ENCODE peak calls at places on chromosomes 13 and 19, in four cellular contexts. R is right lobe of liver, D is foreskin fibroblast, C is suprapubic skin. L is an unnamed sample.

GRCh38 chr13:96191367-96191766 is 101.5 kb downstream of the HS6ST3 start:
- DNase-seq in R (no peak), D (no peak), C (no peak), L (no peak)

GRCh38 chr13:41919031-41919740 is 41.7 kb downstream of the VWA8 start:
- DNase-seq in R (no peak), D (peak), C (no peak), L (peak)

GRCh38 chr13:42066542-42066941 is 18.1 kb downstream of the DGKH start:
- DNase-seq in R (no peak), D (peak), C (no peak), L (no peak)

GRCh38 chr19:29665215-29665825 is at the start of gene PLEKHF1:
- DNase-seq in R (peak), D (peak), C (peak), L (peak)

GRCh38 chr13:25871389-25872125 is 180.3 kb downstream of the SHISA2 start:
- DNase-seq in R (no peak), D (no peak), C (no peak), L (no peak)

GRCh38 chr13:49214917-49215376 is 5.2 kb upstream of the MLNR start:
- DNase-seq in R (peak), D (peak), C (no peak), L (peak)

GRCh38 chr19:31356587-31357314 is 7.5 kb upstream of the TSHZ3 start:
- DNase-seq in R (no peak), D (no peak), C (no peak), L (peak)

GRCh38 chr19:42233638-42234292 is 8.6 kb downstream of the GSK3A start:
- DNase-seq in R (no peak), D (no peak), C (no peak), L (no peak)

GRCh38 chr13:30714629-30715028 is 20.7 kb upstream of the ALOX5AP start:
- DNase-seq in R (no peak), D (no peak), C (no peak), L (no peak)

GRCh38 chr19:926595-927043 is 784 bp downstream of the ARID3A start:
- DNase-seq in R (peak), D (peak), C (no peak), L (peak)

GRCh38 chr13:94710881-94711560 is 1.3 kb downstream of the SOX21 start:
- DNase-seq in R (no peak), D (peak), C (no peak), L (no peak)

GRCh38 chr13:46164661-46165060 is 17.3 kb downstream of the LCP1 start:
- DNase-seq in R (no peak), D (no peak), C (no peak), L (no peak)

GRCh38 chr13:48333976-48334375 is 30.4 kb downstream of the RB1 start:
- DNase-seq in R (no peak), D (peak), C (no peak), L (no peak)

GRCh38 chr13:75685239-75685697 is 49.1 kb downstream of the LMO7 start:
- DNase-seq in R (no peak), D (peak), C (no peak), L (no peak)

GRCh38 chr19:11381535-11382369 is 2.4 kb downstream of the EPOR start:
- DNase-seq in R (peak), D (peak), C (peak), L (peak)

GRCh38 chr13:22173605-22174004 is 502.7 kb downstream of the FGF9 start:
- DNase-seq in R (no peak), D (peak), C (no peak), L (no peak)

GRCh38 chr19:28420731-28421550 is 792.0 kb downstream of the UQCRFS1 start:
- DNase-seq in R (no peak), D (no peak), C (no peak), L (no peak)

GRCh38 chr13:64551755-64552154 is 2678.4 kb downstream of the PCDH9 start:
- DNase-seq in R (no peak), D (peak), C (no peak), L (no peak)

GRCh38 chr13:70784590-70784989 is 676.3 kb upstream of the KLHL1 start:
- DNase-seq in R (no peak), D (no peak), C (no peak), L (no peak)

GRCh38 chr13:80342541-80343371 is 1.8 kb upstream of the SPRY2 start:
- DNase-seq in R (peak), D (peak), C (peak), L (peak)

GRCh38 chr19:14467391-14467790 is 7.8 kb downstream of the PTGER1 start:
- DNase-seq in R (no peak), D (no peak), C (no peak), L (no peak)

GRCh38 chr19:10295305-10295846 is 5.6 kb downstream of the ICAM5 start:
- DNase-seq in R (no peak), D (peak), C (no peak), L (no peak)

GRCh38 chr13:95756072-95756471 is 79.1 kb downstream of the DNAJC3 start:
- DNase-seq in R (no peak), D (no peak), C (no peak), L (no peak)

GRCh38 chr13:27367570-27367969 is 56.8 kb upstream of the GTF3A start:
- DNase-seq in R (peak), D (no peak), C (no peak), L (no peak)

DNA sequence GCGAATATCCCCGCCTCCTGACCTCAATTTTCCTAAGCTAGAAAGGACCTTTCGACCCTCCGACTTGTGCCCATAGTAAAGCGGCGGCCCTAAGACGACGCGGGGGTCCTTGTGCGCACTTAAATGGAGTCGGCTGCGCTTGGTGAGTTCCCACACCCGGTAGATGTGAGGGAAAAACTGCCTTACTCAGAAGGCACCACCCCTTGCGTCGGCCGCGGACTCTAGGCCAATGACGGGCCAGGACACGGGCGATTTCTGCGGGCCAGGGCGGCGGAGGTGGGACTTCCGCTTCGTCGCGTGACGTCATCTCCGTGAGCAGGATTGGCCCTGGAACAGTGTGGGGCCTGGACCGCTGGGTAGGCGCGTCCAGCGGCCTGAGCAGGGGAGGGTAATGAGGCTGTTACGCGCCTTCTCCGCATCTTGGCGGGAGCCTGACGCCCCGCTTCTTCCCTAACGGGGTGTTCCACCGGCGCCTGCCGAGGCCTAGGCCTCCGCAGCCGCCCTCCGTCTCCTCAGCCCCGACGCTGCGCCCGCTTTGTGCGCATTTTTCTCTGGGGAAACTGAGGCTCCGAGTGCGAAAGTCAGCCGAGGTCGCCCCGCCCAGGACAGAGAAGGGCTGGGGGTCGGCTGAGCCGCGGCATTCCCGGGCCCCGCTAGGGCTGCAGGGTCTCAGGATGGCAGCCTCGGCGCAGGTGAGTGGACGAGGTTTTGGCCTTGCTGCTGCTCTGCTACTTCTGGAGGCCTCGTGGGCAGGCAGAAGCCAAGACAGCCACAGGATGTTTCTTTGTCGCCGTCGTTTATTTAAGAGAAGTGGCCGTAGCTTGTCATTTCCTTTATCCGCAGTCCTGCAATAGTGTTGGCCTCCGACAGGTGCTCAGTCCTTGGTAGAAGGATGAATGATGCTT is at the start of gene ZNF543:
- DNase-seq in R (peak), D (peak), C (peak), L (peak)
- TF ChIP-seq CTCF in R (no peak), D (no peak), C (no peak), L (no peak)

GRCh38 chr19:35643255-35644205 is 2.0 kb downstream of the ETV2 start:
- DNase-seq in R (peak), D (peak), C (no peak), L (peak)
- TF ChIP-seq CTCF in R (no peak), D (no peak), C (no peak), L (no peak)

GRCh38 chr13:44876782-44877324 is 112.4 kb downstream of the NUFIP1 start:
- DNase-seq in R (no peak), D (no peak), C (no peak), L (no peak)
- TF ChIP-seq CTCF in R (no peak), D (peak), C (peak), L (peak)

GRCh38 chr13:111153279-111153976 is 38.3 kb downstream of the ARHGEF7 start:
- DNase-seq in R (peak), D (peak), C (peak), L (peak)
- TF ChIP-seq CTCF in R (peak), D (no peak), C (no peak), L (peak)

GRCh38 chr13:109160357-109160756 is 530.9 kb downstream of the MYO16 start:
- DNase-seq in R (no peak), D (no peak), C (no peak), L (no peak)

GRCh38 chr13:109160887-109161669 is 531.7 kb downstream of the MYO16 start:
- DNase-seq in R (no peak), D (no peak), C (no peak), L (no peak)

GRCh38 chr13:109163052-109163413 is 533.6 kb downstream of the MYO16 start:
- DNase-seq in R (no peak), D (no peak), C (no peak), L (no peak)

GRCh38 chr13:109159650-109160309 is 530.4 kb downstream of the MYO16 start:
- DNase-seq in R (no peak), D (no peak), C (no peak), L (no peak)

DNA sequence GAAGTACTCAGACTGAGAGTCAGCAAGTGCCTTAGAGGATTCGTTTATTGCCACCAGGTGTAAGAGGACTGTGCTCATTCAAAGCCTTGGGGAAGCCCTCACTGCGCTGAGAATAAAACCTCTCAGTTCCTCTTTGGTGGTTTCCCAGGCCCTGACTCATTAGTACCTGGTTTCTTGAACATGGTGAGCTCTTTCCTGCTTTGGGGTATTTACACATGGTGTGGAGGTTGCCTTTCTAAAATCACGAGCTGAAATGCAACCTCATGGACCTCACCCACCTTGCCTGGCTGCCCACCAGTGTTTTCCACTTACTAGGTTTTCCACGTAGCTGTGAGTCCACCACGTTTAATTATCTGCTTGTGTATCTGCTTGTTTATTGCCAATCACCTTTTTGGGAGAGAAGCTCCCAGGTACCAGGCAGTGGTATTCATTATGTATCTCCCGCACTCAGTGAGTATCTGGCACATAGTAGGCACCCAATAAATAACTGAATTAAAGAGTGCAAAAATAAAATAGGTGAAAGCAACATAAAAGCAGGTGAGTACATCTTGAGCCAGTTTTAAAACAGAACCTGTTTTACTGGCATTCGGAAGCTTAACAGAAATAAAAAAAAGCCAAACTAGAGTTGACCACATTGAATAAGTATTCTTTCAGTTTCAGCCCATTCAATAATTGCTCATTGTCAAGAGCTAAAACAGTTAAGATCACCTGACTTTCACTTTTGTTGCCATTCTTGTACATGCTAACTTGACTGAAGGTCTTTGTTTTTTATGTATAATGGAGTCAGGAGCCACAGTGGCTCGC is 533.0 kb downstream of the MYO16 start:
- DNase-seq in R (no peak), D (no peak), C (no peak), L (no peak)
- TF ChIP-seq CTCF in R (no peak), D (no peak), C (no peak), L (no peak)

L was measured in heart left ventricle.